ENCODE peak calls at places on chromosomes 2 and 18, in ten cellular contexts. R is stimulated activated CD4-positive, alpha-beta T cell treated with anti-CD3 and anti-CD28 coated beads, Interleukin-4, amount 100 ng/mL, for 24 hours; X is thoracic aorta; Q is NCI-H1105; N is AML-193; F is KBM-7; I is D341Med; U is HuH-7.5; S is PC-3; Z is epithelial cell of proximal tubule. O is an unnamed sample.

GRCh38 chr18:7950380-7951143 is 383.4 kb downstream of the PTPRM start:
- DNase-seq in N (no peak), X (no peak), I (no peak), Q (no peak), F (no peak), S (peak), R (peak), Z (peak), U (no peak), O (no peak)

GRCh38 chr2:239826786-239827510 is 198.2 kb downstream of the NDUFA10 start:
- DNase-seq in S (no peak), R (no peak), U (no peak), N (no peak), Z (no peak), F (no peak), X (no peak), I (peak), Q (no peak), O (no peak)

GRCh38 chr2:159362816-159363251 is 76.3 kb upstream of the WDSUB1 start:
- DNase-seq in Z (peak), Q (no peak), N (peak), F (no peak), I (no peak), U (no peak), S (no peak), X (no peak), R (no peak), O (no peak)

GRCh38 chr2:134138115-134138514 is 115.8 kb upstream of the MGAT5 start:
- DNase-seq in I (no peak), X (no peak), U (no peak), R (no peak), Q (no peak), F (no peak), N (no peak), S (no peak), Z (no peak), O (no peak)

GRCh38 chr2:194252127-194252526 is 1404.9 kb upstream of the SLC39A10 start:
- DNase-seq in U (no peak), F (no peak), N (no peak), Q (no peak), X (no peak), R (no peak), S (no peak), I (no peak), Z (no peak), O (no peak)

GRCh38 chr2:42110287-42110973 is 58.7 kb upstream of the EML4 start:
- DNase-seq in S (no peak), U (no peak), R (no peak), Z (no peak), F (no peak), Q (no peak), X (no peak), I (no peak), N (no peak), O (no peak)

GRCh38 chr2:36060133-36060532 is 295.4 kb upstream of the CRIM1 start:
- DNase-seq in S (no peak), Z (no peak), F (no peak), N (no peak), X (no peak), U (no peak), R (no peak), I (no peak), Q (no peak), O (no peak)

GRCh38 chr2:68420254-68420910 is 46.7 kb downstream of the FBXO48 start:
- DNase-seq in N (peak), Z (no peak), R (no peak), F (peak), I (no peak), X (no peak), S (no peak), Q (no peak), U (no peak), O (no peak)

GRCh38 chr2:60415814-60416213 is 137.6 kb downstream of the BCL11A start:
- DNase-seq in X (no peak), N (no peak), F (no peak), R (no peak), S (no peak), Q (no peak), U (no peak), Z (no peak), I (no peak), O (no peak)

GRCh38 chr2:905833-906140 is 44.9 kb upstream of the SNTG2 start:
- DNase-seq in N (no peak), Q (no peak), Z (no peak), R (no peak), S (no peak), I (no peak), U (no peak), F (no peak), X (no peak), O (no peak)

GRCh38 chr2:200968735-200969134 is 5.3 kb upstream of the ORC2 start:
- DNase-seq in S (peak), X (no peak), N (no peak), F (peak), I (no peak), R (no peak), U (no peak), Z (no peak), Q (no peak), O (no peak)

GRCh38 chr2:189181706-189182105 is 2.1 kb upstream of the COL5A2 start:
- DNase-seq in R (no peak), Q (no peak), Z (no peak), N (no peak), U (no peak), F (no peak), S (no peak), X (no peak), I (no peak), O (no peak)

GRCh38 chr2:132438650-132439030 is 22.0 kb downstream of the GPR39 start:
- DNase-seq in R (no peak), F (no peak), Z (peak), S (peak), I (no peak), U (no peak), X (no peak), N (no peak), Q (no peak), O (no peak)